ENCODE peak calls at places on chromosome 2, in four cellular contexts. L is HepG2, K is PC-3, T is HCT116. S is an unnamed sample.

GRCh38 chr2:9675369-9676351 is 44.9 kb upstream of the YWHAQ start:
- DNase-seq in L (no peak), K (peak; percentile 87), T (no peak), S (peak; percentile 29)

GRCh38 chr2:126822921-126823320 is 75.8 kb upstream of the TEX51 start:
- DNase-seq in T (no peak), K (no peak), L (no peak), S (no peak)

GRCh38 chr2:105772362-105772761 is 27.6 kb downstream of the NCK2 start:
- DNase-seq in L (no peak), T (no peak), K (no peak), S (no peak)

GRCh38 chr2:24839729-24840128 is 46.5 kb downstream of the CENPO start:
- DNase-seq in L (no peak), T (no peak), K (no peak), S (no peak)

GRCh38 chr2:109563980-109564550 is 49.7 kb downstream of the SEPTIN10 start:
- DNase-seq in T (no peak), K (peak; percentile 74), L (no peak), S (no peak)

GRCh38 chr2:24766609-24767008 is 26.6 kb downstream of the PTRHD1 start:
- DNase-seq in K (no peak), L (no peak), T (no peak), S (no peak)

GRCh38 chr2:116952254-116952653 is 862.2 kb upstream of the DDX18 start:
- DNase-seq in T (no peak), K (peak; percentile 52), L (no peak), S (no peak)

GRCh38 chr2:118019821-118020220 is 6.0 kb upstream of the CCDC93 start:
- DNase-seq in K (no peak), T (no peak), L (no peak), S (no peak)

GRCh38 chr2:109398616-109399015 is 215.2 kb downstream of the SEPTIN10 start:
- DNase-seq in L (no peak), T (no peak), K (no peak), S (no peak)

GRCh38 chr2:68643011-68643873 is at the start of gene PROKR1:
- DNase-seq in L (no peak), T (no peak), K (peak; percentile 35), S (no peak)

GRCh38 chr2:29977284-29977683 is 55.9 kb upstream of the ALK start:
- DNase-seq in K (no peak), T (no peak), L (no peak), S (no peak)

GRCh38 chr2:7766302-7766701 is 849.1 kb downstream of the RNF144A start:
- DNase-seq in K (no peak), T (no peak), L (no peak), S (no peak)

GRCh38 chr2:180077295-180077906 is 70.3 kb upstream of the CWC22 start:
- DNase-seq in T (peak; percentile 15), K (peak; percentile 61), L (peak; percentile 5), S (no peak)

GRCh38 chr2:234399451-234400246 is 97.2 kb downstream of the ARL4C start:
- DNase-seq in T (no peak), L (no peak), K (no peak), S (no peak)

GRCh38 chr2:164625378-164625971 is 4.2 kb upstream of the GRB14 start:
- DNase-seq in T (no peak), K (peak; percentile 9), L (no peak), S (no peak)

GRCh38 chr2:196801986-196802385 is 2.5 kb upstream of the GTF3C3 start:
- DNase-seq in T (no peak), K (peak; percentile 28), L (no peak), S (no peak)

GRCh38 chr2:40450066-40450841 is 1.6 kb downstream of the SLC8A1 start:
- DNase-seq in K (peak; percentile 14), L (no peak), T (no peak), S (no peak)

GRCh38 chr2:161028581-161028980 is 131.6 kb upstream of the TANK start:
- DNase-seq in T (no peak), L (no peak), K (no peak), S (no peak)

GRCh38 chr2:134717706-134718094 is 1.1 kb downstream of the TMEM163 start:
- DNase-seq in L (no peak), K (no peak), T (no peak), S (no peak)

GRCh38 chr2:149573760-149574159 is 13.8 kb downstream of the MMADHC start:
- DNase-seq in T (no peak), K (peak; percentile 46), L (no peak), S (no peak)

GRCh38 chr2:74845217-74845751 is 11.4 kb downstream of the HK2 start:
- DNase-seq in K (peak; percentile 98), L (no peak), T (peak; percentile 91), S (peak; percentile 99)

GRCh38 chr2:191688934-191689695 is 11.2 kb downstream of the NABP1 start:
- DNase-seq in T (peak; percentile 57), L (peak; percentile 76), K (peak; percentile 90), S (peak; percentile 24)

GRCh38 chr2:185187421-185187820 is 551.2 kb upstream of the FSIP2 start:
- DNase-seq in L (no peak), K (peak; percentile 68), T (no peak), S (no peak)

GRCh38 chr2:204114294-204114693 is 177.7 kb downstream of the ICOS start:
- DNase-seq in T (no peak), L (no peak), K (no peak), S (no peak)

GRCh38 chr2:72833084-72833714 is 7.4 kb upstream of the EXOC6B start:
- DNase-seq in T (no peak), K (no peak), L (no peak), S (no peak)

GRCh38 chr2:105969552-105969951 is 224.5 kb downstream of the UXS1 start:
- DNase-seq in T (peak; percentile 27), K (peak; percentile 27), L (peak; percentile 14), S (peak; percentile 25)

GRCh38 chr2:45651415-45652089 is at the start of gene PRKCE:
- DNase-seq in K (peak; percentile 47), L (no peak), T (no peak), S (peak; percentile 38)
- TF ChIP-seq EZH2 in K (no peak), L (no peak), T (no peak), S (no peak)

DNA sequence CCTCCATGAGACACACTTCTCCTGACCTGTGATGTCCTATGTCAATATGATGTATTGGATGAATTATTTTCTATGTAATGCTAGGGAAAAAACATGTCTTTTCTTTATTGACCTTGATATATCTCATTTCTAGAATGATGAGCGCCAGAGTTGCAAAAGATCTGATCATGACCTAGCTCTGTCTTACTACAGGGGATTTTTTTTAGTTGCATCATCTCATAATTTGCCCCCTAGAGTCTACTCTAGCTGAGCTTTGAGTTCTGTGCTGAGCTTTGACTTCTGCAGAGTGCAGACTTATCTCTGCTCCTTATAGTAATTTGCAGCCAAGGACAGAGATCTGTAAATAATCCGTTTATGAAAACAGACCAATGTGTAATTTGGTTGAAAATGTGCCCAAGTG is 859.9 kb downstream of the TRIB2 start:
- DNase-seq in T (no peak), K (no peak), L (no peak), S (no peak)
- TF ChIP-seq EZH2 in T (no peak), K (no peak), L (no peak), S (no peak)

GRCh38 chr2:71068218-71069035 is at the start of gene NAGK:
- DNase-seq in K (peak; percentile 94), T (peak; percentile 82), L (peak; percentile 93), S (peak; percentile 96)

GRCh38 chr2:71071681-71072398 is 3.4 kb downstream of the NAGK start:
- DNase-seq in T (no peak), L (no peak), K (peak; percentile 91), S (peak; percentile 45)

GRCh38 chr2:71072492-71072891 is 4.0 kb downstream of the NAGK start:
- DNase-seq in T (no peak), L (no peak), K (no peak), S (no peak)

GRCh38 chr2:71069376-71069775 is 928 bp downstream of the NAGK start:
- DNase-seq in L (no peak), T (no peak), K (no peak), S (no peak)

DNA sequence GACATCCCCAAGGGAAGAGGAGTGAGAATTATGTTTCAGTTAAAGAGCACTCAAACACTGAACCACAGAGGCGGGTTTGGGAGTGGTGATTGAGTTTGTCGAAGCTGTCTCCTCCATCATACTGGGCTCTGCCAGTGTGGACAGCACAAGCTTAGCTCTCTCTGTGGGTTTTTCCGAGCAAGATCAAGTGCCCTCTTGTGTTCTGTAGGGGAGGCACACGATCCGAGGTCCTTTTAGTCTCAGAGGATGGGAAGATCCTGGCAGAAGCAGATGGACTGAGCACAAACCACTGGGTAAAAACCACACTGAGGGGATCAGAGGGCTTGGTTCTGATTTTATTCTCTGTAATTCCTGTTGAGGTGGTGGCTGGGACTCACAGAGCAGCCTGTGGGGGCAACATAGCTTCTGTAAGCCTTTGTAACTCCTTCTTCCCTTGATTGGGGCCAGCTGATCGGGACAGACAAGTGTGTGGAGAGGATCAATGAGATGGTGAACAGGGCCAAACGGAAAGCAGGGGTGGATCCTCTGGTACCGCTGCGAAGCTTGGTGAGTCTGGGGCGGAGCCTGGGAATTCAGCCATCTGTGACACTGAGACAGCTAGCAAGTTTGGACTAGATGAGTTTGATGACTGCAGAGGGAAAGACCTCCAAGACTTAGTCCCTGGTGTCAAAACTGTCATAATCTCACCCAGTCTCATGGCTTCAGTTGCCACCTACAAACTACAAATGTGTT is 2.0 kb downstream of the NAGK start:
- DNase-seq in T (peak; percentile 19), K (peak; percentile 51), L (peak; percentile 66), S (no peak)
- TF ChIP-seq EZH2 in T (no peak), K (no peak), L (no peak), S (no peak)

DNA sequence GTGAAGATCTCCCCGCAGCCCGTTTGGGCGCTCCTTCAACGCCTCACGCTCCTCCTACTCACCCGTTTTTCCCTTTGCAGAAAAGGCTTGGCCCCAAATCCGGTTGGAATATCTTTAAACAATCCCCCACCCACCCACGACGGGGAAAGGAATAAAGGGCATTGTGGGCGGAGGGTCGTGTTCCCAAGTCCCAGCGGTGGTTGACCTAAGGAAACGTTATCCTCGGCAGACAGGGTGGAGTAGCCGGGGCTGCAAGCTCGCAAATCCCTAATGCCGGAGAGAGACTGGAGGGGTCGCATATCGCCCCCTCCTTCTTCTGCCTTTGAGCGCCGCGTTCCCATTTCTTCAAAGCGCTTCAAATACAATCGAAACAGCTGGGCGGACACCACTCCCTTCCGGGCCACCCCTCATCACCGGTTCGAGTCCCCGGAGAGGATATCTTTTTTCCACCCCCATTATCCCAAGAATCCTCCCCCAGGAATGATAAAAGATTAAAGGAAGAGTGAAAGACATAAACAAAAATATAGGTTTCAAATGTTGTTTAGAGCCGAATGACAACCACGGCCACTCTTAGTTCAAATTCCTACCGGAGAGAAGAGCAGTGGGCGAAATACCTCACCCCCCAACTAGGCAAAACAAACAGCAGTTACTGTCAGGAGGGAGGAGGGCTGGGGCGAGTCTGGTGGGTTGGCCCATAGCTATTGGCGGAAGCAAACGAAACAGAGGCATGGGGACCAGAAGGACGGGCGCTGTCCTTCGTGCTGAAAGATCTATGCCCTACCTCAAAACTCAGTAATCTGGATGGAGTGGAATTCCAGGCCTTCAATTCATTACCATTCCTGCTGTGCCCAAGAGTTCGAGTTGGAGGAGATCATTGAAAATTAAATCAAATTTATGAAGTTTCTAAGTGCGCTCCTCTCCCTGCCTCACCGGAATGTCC is 2.8 kb upstream of the GAD1 start:
- DNase-seq in L (peak; percentile 41), K (peak; percentile 63), T (no peak), S (peak; percentile 5)
- TF ChIP-seq EZH2 in L (no peak), K (no peak), T (no peak), S (no peak)

GRCh38 chr2:62382757-62383156 is 123.2 kb downstream of the TMEM17 start:
- DNase-seq in T (no peak), L (no peak), K (no peak), S (no peak)

GRCh38 chr2:62382122-62382521 is 123.9 kb downstream of the TMEM17 start:
- DNase-seq in K (peak; percentile 4), L (no peak), T (no peak), S (peak; percentile 58)

GRCh38 chr2:62379576-62379975 is 126.4 kb downstream of the TMEM17 start:
- DNase-seq in T (no peak), K (no peak), L (no peak), S (no peak)

GRCh38 chr2:62381672-62382071 is 124.3 kb downstream of the TMEM17 start:
- DNase-seq in L (no peak), K (no peak), T (no peak), S (no peak)

GRCh38 chr2:62383843-62384242 is 122.2 kb downstream of the TMEM17 start:
- DNase-seq in L (no peak), K (peak; percentile 35), T (no peak), S (no peak)
- TF ChIP-seq EZH2 in L (no peak), K (no peak), T (no peak), S (no peak)

S was measured in PC-9.